ENCODE peak calls at places on chromosome 9, in six cellular contexts. One of them, this sample, is unnamed.

GRCh38 chr9:470795-471194 is 256.1 kb downstream of the DOCK8 start:
- DNase-seq in adrenal gland: no peak
- DNase-seq in cardiac muscle cell: peak
- DNase-seq in right atrium auricular region: no peak
- DNase-seq in cardiac fibroblast: no peak
- DNase-seq in AG09319: no peak
- DNase-seq in this sample: no peak

GRCh38 chr9:137396808-137397367 is 26.1 kb downstream of the EXD3 start:
- DNase-seq in adrenal gland: no peak
- DNase-seq in right atrium auricular region: no peak
- DNase-seq in cardiac fibroblast: no peak
- DNase-seq in cardiac muscle cell: no peak
- DNase-seq in AG09319: no peak
- DNase-seq in this sample: peak

GRCh38 chr9:86500667-86501435 is 146.6 kb upstream of the TUT7 start:
- DNase-seq in adrenal gland: peak
- DNase-seq in AG09319: peak
- DNase-seq in right atrium auricular region: no peak
- DNase-seq in cardiac muscle cell: peak
- DNase-seq in cardiac fibroblast: peak
- DNase-seq in this sample: no peak

GRCh38 chr9:127897194-127897692 is 2.2 kb downstream of the ST6GALNAC6 start:
- DNase-seq in right atrium auricular region: peak
- DNase-seq in cardiac muscle cell: peak
- DNase-seq in AG09319: no peak
- DNase-seq in cardiac fibroblast: peak
- DNase-seq in adrenal gland: peak
- DNase-seq in this sample: peak

GRCh38 chr9:94108584-94108983 is 24.3 kb downstream of the PTPDC1 start:
- DNase-seq in AG09319: no peak
- DNase-seq in cardiac fibroblast: peak
- DNase-seq in adrenal gland: no peak
- DNase-seq in cardiac muscle cell: peak
- DNase-seq in right atrium auricular region: peak
- DNase-seq in this sample: no peak

GRCh38 chr9:114900937-114901802 is 29.2 kb downstream of the TNFSF8 start:
- DNase-seq in right atrium auricular region: no peak
- DNase-seq in adrenal gland: no peak
- DNase-seq in cardiac muscle cell: peak
- DNase-seq in AG09319: no peak
- DNase-seq in cardiac fibroblast: peak
- DNase-seq in this sample: no peak

GRCh38 chr9:100324594-100325200 is 28.0 kb downstream of the TEX10 start:
- DNase-seq in cardiac muscle cell: peak
- DNase-seq in AG09319: peak
- DNase-seq in adrenal gland: no peak
- DNase-seq in right atrium auricular region: no peak
- DNase-seq in cardiac fibroblast: peak
- DNase-seq in this sample: no peak

GRCh38 chr9:89750117-89750551 is 145.3 kb downstream of the GADD45G start:
- DNase-seq in AG09319: no peak
- DNase-seq in cardiac fibroblast: no peak
- DNase-seq in adrenal gland: no peak
- DNase-seq in cardiac muscle cell: peak
- DNase-seq in right atrium auricular region: no peak
- DNase-seq in this sample: no peak

GRCh38 chr9:136599811-136600660 is 54.2 kb upstream of the NOTCH1 start:
- DNase-seq in adrenal gland: no peak
- DNase-seq in cardiac fibroblast: no peak
- DNase-seq in right atrium auricular region: no peak
- DNase-seq in cardiac muscle cell: no peak
- DNase-seq in AG09319: no peak
- DNase-seq in this sample: no peak

GRCh38 chr9:70534058-70534457 is 119.6 kb upstream of the KLF9 start:
- DNase-seq in cardiac fibroblast: peak
- DNase-seq in AG09319: no peak
- DNase-seq in right atrium auricular region: no peak
- DNase-seq in adrenal gland: no peak
- DNase-seq in cardiac muscle cell: peak
- DNase-seq in this sample: no peak

GRCh38 chr9:98986866-98987653 is 43.4 kb downstream of the COL15A1 start:
- DNase-seq in AG09319: no peak
- DNase-seq in right atrium auricular region: peak
- DNase-seq in cardiac muscle cell: no peak
- DNase-seq in adrenal gland: no peak
- DNase-seq in cardiac fibroblast: no peak
- DNase-seq in this sample: no peak

GRCh38 chr9:104992696-104993095 is 64.7 kb upstream of the ABCA1 start:
- DNase-seq in cardiac fibroblast: peak
- DNase-seq in right atrium auricular region: no peak
- DNase-seq in cardiac muscle cell: peak
- DNase-seq in AG09319: peak
- DNase-seq in adrenal gland: no peak
- DNase-seq in this sample: no peak

GRCh38 chr9:16414451-16414850 is 456.0 kb downstream of the BNC2 start:
- DNase-seq in right atrium auricular region: no peak
- DNase-seq in AG09319: no peak
- DNase-seq in adrenal gland: no peak
- DNase-seq in cardiac fibroblast: peak
- DNase-seq in cardiac muscle cell: no peak
- DNase-seq in this sample: no peak

GRCh38 chr9:2210201-2210600 is 195.1 kb downstream of the SMARCA2 start:
- DNase-seq in adrenal gland: no peak
- DNase-seq in cardiac fibroblast: peak
- DNase-seq in cardiac muscle cell: no peak
- DNase-seq in right atrium auricular region: no peak
- DNase-seq in AG09319: no peak
- DNase-seq in this sample: no peak

GRCh38 chr9:112640311-112640710 is 77.6 kb downstream of the INIP start:
- DNase-seq in adrenal gland: no peak
- DNase-seq in cardiac muscle cell: no peak
- DNase-seq in cardiac fibroblast: no peak
- DNase-seq in right atrium auricular region: no peak
- DNase-seq in AG09319: no peak
- DNase-seq in this sample: no peak

GRCh38 chr9:38342096-38342495 is 50.4 kb upstream of the ALDH1B1 start:
- DNase-seq in cardiac fibroblast: no peak
- DNase-seq in right atrium auricular region: peak
- DNase-seq in AG09319: no peak
- DNase-seq in cardiac muscle cell: no peak
- DNase-seq in adrenal gland: peak
- DNase-seq in this sample: no peak

GRCh38 chr9:92385474-92385873 is 18.9 kb downstream of the OGN start:
- DNase-seq in cardiac muscle cell: no peak
- DNase-seq in right atrium auricular region: no peak
- DNase-seq in AG09319: no peak
- DNase-seq in cardiac fibroblast: no peak
- DNase-seq in adrenal gland: no peak
- DNase-seq in this sample: no peak

GRCh38 chr9:69809304-69809863 is 11.2 kb upstream of the CFAP95 start:
- DNase-seq in AG09319: no peak
- DNase-seq in right atrium auricular region: no peak
- DNase-seq in adrenal gland: no peak
- DNase-seq in cardiac muscle cell: peak
- DNase-seq in cardiac fibroblast: peak
- DNase-seq in this sample: no peak

GRCh38 chr9:91758491-91758981 is 191.5 kb downstream of the ROR2 start:
- DNase-seq in right atrium auricular region: no peak
- DNase-seq in adrenal gland: no peak
- DNase-seq in cardiac muscle cell: peak
- DNase-seq in AG09319: no peak
- DNase-seq in cardiac fibroblast: peak
- DNase-seq in this sample: no peak

GRCh38 chr9:4994166-4994890 is 9.3 kb downstream of the JAK2 start:
- DNase-seq in adrenal gland: no peak
- DNase-seq in AG09319: no peak
- DNase-seq in right atrium auricular region: no peak
- DNase-seq in cardiac muscle cell: no peak
- DNase-seq in cardiac fibroblast: no peak
- DNase-seq in this sample: no peak
- TF ChIP-seq CTCF in adrenal gland: no peak
- TF ChIP-seq CTCF in AG09319: no peak
- TF ChIP-seq CTCF in right atrium auricular region: no peak
- TF ChIP-seq CTCF in cardiac muscle cell: no peak
- TF ChIP-seq CTCF in cardiac fibroblast: no peak
- TF ChIP-seq CTCF in this sample: no peak

DNA sequence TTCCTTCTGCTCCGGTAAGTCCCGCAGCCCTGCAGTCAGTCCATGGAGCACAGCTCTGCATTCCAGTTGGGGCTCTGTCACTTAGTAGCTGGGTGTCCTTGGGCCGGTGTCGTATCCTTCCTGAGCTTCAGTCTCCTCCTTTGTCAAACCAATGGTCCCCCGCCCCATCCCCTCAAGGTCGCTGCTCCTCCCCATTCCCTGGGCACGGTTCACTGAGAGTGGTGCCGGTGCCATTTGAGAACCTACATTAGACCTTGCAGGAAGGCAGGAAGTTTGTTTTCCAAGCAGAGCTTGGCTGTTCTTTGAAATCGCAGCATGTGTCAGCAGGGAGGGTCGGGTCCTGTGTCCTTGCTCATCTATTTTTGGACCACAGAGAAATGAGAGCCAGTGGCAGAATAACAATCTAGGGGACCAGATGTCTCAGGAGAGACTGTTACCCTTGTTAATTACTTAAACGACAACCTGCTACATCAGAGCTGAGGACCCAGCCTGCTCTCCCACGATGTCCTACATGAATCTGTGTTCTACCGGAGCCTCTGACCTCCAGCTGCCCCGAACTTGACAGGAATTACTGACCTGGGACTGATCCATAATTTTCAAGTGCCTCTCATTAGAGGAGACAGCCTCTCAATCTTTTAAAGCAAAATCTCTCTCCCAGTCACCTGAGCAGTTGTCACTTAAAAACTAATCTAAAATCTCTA is 21.7 kb upstream of the BARHL1 start:
- DNase-seq in adrenal gland: peak
- DNase-seq in AG09319: no peak
- DNase-seq in right atrium auricular region: no peak
- DNase-seq in cardiac fibroblast: no peak
- DNase-seq in cardiac muscle cell: no peak
- DNase-seq in this sample: no peak
- TF ChIP-seq CTCF in adrenal gland: no peak
- TF ChIP-seq CTCF in AG09319: no peak
- TF ChIP-seq CTCF in right atrium auricular region: no peak
- TF ChIP-seq CTCF in cardiac fibroblast: no peak
- TF ChIP-seq CTCF in cardiac muscle cell: no peak
- TF ChIP-seq CTCF in this sample: no peak

GRCh38 chr9:35882996-35883395 is 12.8 kb upstream of the OR13J1 start:
- DNase-seq in AG09319: peak
- DNase-seq in cardiac fibroblast: no peak
- DNase-seq in adrenal gland: no peak
- DNase-seq in right atrium auricular region: no peak
- DNase-seq in cardiac muscle cell: peak
- DNase-seq in this sample: no peak
- TF ChIP-seq CTCF in AG09319: no peak
- TF ChIP-seq CTCF in cardiac fibroblast: no peak
- TF ChIP-seq CTCF in adrenal gland: no peak
- TF ChIP-seq CTCF in right atrium auricular region: no peak
- TF ChIP-seq CTCF in cardiac muscle cell: no peak
- TF ChIP-seq CTCF in this sample: no peak

GRCh38 chr9:96875460-96876142 is 21.3 kb upstream of the ZNF782 start:
- DNase-seq in AG09319: no peak
- DNase-seq in cardiac muscle cell: peak
- DNase-seq in cardiac fibroblast: peak
- DNase-seq in right atrium auricular region: no peak
- DNase-seq in adrenal gland: peak
- DNase-seq in this sample: peak
- TF ChIP-seq CTCF in AG09319: peak
- TF ChIP-seq CTCF in cardiac muscle cell: peak
- TF ChIP-seq CTCF in cardiac fibroblast: peak
- TF ChIP-seq CTCF in right atrium auricular region: peak
- TF ChIP-seq CTCF in adrenal gland: peak
- TF ChIP-seq CTCF in this sample: no peak